ENCODE peak calls at places on chromosomes 7 and 10, in six cellular contexts. E is mesothelial cell of epicardium, C is IMR-90, L is PC-3, H is fibroblast of villous mesenchyme, D is AG04450. K is an unnamed sample.

GRCh38 chr10:12483996-12484944 is 134.9 kb downstream of the CAMK1D start:
- DNase-seq in D (no peak), L (no peak), E (no peak), H (peak; percentile 12), C (no peak), K (peak; percentile 36)

GRCh38 chr7:127792528-127793342 is 140.7 kb downstream of the SND1 start:
- DNase-seq in E (no peak), D (no peak), L (peak; percentile 48), C (no peak), H (no peak), K (no peak)

GRCh38 chr7:90621130-90621891 is 25.2 kb downstream of the CDK14 start:
- DNase-seq in D (no peak), H (peak; percentile 34), E (no peak), L (peak; percentile 17), C (no peak), K (no peak)

GRCh38 chr10:89391882-89392756 is at the start of gene IFIT1:
- DNase-seq in L (peak; percentile 75), H (peak; percentile 97), C (peak; percentile 95), E (no peak), D (peak; percentile 85), K (peak; percentile 93)

GRCh38 chr7:15476101-15476918 is 85.5 kb downstream of the AGMO start:
- DNase-seq in C (no peak), L (no peak), H (no peak), D (no peak), E (no peak), K (peak; percentile 13)

GRCh38 chr10:13043520-13043919 is 42.0 kb upstream of the CCDC3 start:
- DNase-seq in L (no peak), E (no peak), D (no peak), H (no peak), C (no peak), K (no peak)

GRCh38 chr7:37698782-37699181 is 15.2 kb downstream of the GPR141 start:
- DNase-seq in C (no peak), D (no peak), L (no peak), E (no peak), H (no peak), K (no peak)

GRCh38 chr10:95741807-95742528 is 14.0 kb upstream of the ENTPD1 start:
- DNase-seq in D (no peak), H (peak; percentile 28), E (no peak), C (peak; percentile 35), L (no peak), K (no peak)

GRCh38 chr7:2876031-2876862 is 32.1 kb upstream of the GNA12 start:
- DNase-seq in L (peak; percentile 93), E (no peak), C (peak; percentile 87), D (no peak), H (peak; percentile 48), K (peak; percentile 71)

GRCh38 chr10:63430091-63430998 is 35.4 kb downstream of the JMJD1C start:
- DNase-seq in D (no peak), C (peak; percentile 74), L (peak; percentile 83), E (no peak), H (peak; percentile 73), K (peak; percentile 72)

GRCh38 chr10:11713186-11713743 is 28.9 kb upstream of the ECHDC3 start:
- DNase-seq in H (peak; percentile 80), D (no peak), C (peak; percentile 32), L (no peak), E (no peak), K (no peak)

GRCh38 chr10:124357583-124357930 is 61.2 kb downstream of the OAT start:
- DNase-seq in L (no peak), E (no peak), C (no peak), H (no peak), D (no peak), K (no peak)

GRCh38 chr7:17233643-17234397 is 64.6 kb upstream of the AHR start:
- DNase-seq in C (no peak), E (no peak), L (peak; percentile 12), H (peak; percentile 61), D (no peak), K (peak; percentile 4)

GRCh38 chr10:19500959-19501358 is 315.3 kb upstream of the PLXDC2 start:
- DNase-seq in H (no peak), D (no peak), E (no peak), C (no peak), L (no peak), K (no peak)

GRCh38 chr10:6203331-6204062 is 765 bp downstream of the PFKFB3 start:
- DNase-seq in H (peak; percentile 61), E (no peak), D (no peak), C (peak; percentile 47), L (peak; percentile 31), K (peak; percentile 61)

GRCh38 chr7:20785211-20786048 is 1.3 kb downstream of the SP8 start:
- DNase-seq in H (no peak), C (no peak), E (no peak), D (no peak), L (peak; percentile 21), K (no peak)

GRCh38 chr7:77426521-77427051 is 10.4 kb upstream of the GSAP start:
- DNase-seq in H (peak; percentile 51), E (no peak), D (no peak), C (peak; percentile 63), L (peak; percentile 26), K (peak; percentile 84)

GRCh38 chr7:128894101-128894440 is 16.4 kb downstream of the KCP start:
- DNase-seq in H (no peak), C (no peak), L (no peak), E (no peak), D (no peak), K (no peak)

GRCh38 chr10:96292971-96293909 is 11.0 kb upstream of the DNTT start:
- DNase-seq in C (peak; percentile 46), H (peak; percentile 47), D (peak; percentile 1), E (no peak), L (peak; percentile 54), K (peak; percentile 51)

GRCh38 chr7:17998692-17999091 is 29.0 kb downstream of the PRPS1L1 start:
- DNase-seq in D (no peak), L (no peak), E (no peak), C (no peak), H (no peak), K (no peak)

GRCh38 chr7:92297736-92298135 is 52.0 kb downstream of the ANKIB1 start:
- DNase-seq in C (no peak), L (no peak), E (no peak), H (no peak), D (no peak), K (no peak)

GRCh38 chr7:155878250-155878649 is 66.0 kb upstream of the SHH start:
- DNase-seq in L (no peak), H (no peak), C (no peak), D (no peak), E (no peak), K (no peak)

GRCh38 chr7:45036317-45036716 is 36.3 kb downstream of the CCM2 start:
- DNase-seq in D (no peak), H (no peak), C (no peak), L (no peak), E (no peak), K (no peak)

GRCh38 chr7:39695852-39696586 is 72.6 kb downstream of the RALA start:
- DNase-seq in L (no peak), D (no peak), E (no peak), C (no peak), H (no peak), K (peak; percentile 12)

DNA sequence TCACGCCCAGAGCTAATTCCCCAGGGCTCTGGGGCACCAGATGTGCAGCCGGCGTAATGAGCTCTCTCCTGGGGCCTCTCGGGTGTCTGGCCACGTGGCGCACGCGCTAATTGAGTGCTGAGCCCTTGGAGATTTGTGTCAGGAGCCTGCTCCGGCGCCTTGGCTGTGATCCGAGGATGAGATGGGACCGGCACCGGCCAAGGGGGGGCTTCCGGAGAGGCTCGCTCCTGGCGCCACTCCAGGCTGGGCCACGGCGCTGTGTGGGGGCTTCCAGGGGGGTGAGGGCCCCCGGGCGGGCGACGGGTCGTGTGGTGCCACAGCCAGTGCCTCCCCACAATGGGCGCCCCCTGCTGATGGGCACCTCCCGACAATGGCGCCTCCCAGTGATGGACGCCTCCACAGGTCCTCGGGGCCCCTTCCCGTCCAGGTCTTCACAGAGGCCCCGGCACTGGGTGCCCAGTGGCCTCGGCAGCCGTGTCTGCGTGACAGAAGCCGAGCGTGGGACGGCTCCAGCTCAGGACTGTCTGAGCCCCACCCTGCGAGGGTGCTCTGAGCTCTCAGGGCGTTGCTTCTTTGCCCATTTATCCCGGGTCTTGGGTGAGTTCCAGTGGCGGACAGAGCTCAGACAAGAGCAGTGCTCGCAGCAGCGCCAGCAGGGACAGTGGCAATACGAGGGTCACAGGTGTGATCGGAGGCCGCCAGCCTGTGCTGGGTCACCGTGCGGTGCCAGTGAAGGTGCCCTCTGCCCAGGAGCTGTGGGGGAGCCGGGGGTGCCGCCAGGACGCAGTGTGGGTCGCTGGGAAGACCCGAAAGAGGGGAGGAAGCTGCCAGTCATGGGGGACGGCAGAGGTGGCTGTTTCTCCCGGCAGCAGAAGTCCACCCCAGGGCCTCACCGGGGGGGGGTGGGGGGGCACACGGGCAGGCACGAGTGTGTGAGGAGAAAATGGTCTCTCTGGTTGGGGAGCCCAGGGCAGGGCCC is 8.2 kb upstream of the NKX6-2 start:
- DNase-seq in H (peak; percentile 20), L (no peak), D (no peak), C (no peak), E (no peak), K (peak; percentile 4)
- TF ChIP-seq CTCF in H (peak; percentile 6), L (peak; percentile 39), D (no peak), C (peak; percentile 2), E (no peak), K (no peak)

GRCh38 chr10:28250782-28251181 is 52.1 kb downstream of the MPP7 start:
- DNase-seq in L (peak; percentile 61), C (peak; percentile 51), H (peak; percentile 19), D (no peak), E (no peak), K (peak; percentile 51)
- TF ChIP-seq CTCF in L (peak; percentile 71), C (peak; percentile 67), H (peak; percentile 30), D (peak; percentile 51), E (peak; percentile 54), K (peak; percentile 66)

GRCh38 chr10:14190702-14191101 is 140.0 kb downstream of the FRMD4A start:
- DNase-seq in H (no peak), L (no peak), E (no peak), D (no peak), C (no peak), K (no peak)

GRCh38 chr10:14182781-14183180 is 147.9 kb downstream of the FRMD4A start:
- DNase-seq in H (no peak), D (no peak), C (no peak), E (no peak), L (no peak), K (no peak)

GRCh38 chr10:14184841-14185500 is 145.8 kb downstream of the FRMD4A start:
- DNase-seq in C (peak; percentile 32), L (no peak), H (peak; percentile 20), E (no peak), D (no peak), K (no peak)

GRCh38 chr10:14185501-14186045 is 145.2 kb downstream of the FRMD4A start:
- DNase-seq in E (no peak), H (peak; percentile 52), L (peak; percentile 22), D (peak; percentile 83), C (peak; percentile 90), K (no peak)

GRCh38 chr10:14186245-14186644 is 144.5 kb downstream of the FRMD4A start:
- DNase-seq in E (no peak), C (peak; percentile 11), L (no peak), D (no peak), H (peak; percentile 3), K (no peak)
- TF ChIP-seq CTCF in E (no peak), C (peak; percentile 28), L (peak; percentile 40), D (peak; percentile 34), H (peak; percentile 37), K (peak; percentile 39)

DNA sequence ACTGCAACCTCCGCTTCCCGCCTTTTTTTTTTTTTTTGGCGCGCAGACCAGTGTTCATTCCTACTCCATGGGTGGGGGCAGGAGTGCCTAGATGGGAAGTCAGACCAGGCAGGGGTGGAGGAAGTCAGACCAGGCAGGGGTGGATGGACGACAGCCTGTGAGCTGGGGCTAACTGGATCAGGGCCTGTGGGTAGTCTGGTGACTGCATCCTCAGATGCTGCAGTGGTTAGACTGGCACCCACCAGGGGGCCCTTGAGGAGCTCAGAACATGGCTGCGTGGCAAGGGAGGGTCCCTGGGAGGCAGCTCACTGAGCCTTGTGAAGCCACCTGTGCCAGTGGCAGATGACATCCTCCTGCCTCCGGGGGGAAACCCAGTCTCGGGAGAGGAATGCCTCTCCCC is 35.1 kb downstream of the RCC1L start:
- DNase-seq in E (no peak), C (no peak), L (no peak), D (no peak), H (no peak), K (no peak)
- TF ChIP-seq CTCF in E (no peak), C (no peak), L (peak; percentile 24), D (no peak), H (no peak), K (no peak)

K was measured in AG10803.